ENCODE peak calls at places on chromosomes 4 and X, in six cellular contexts. N, O, D, C, A and R are unnamed samples.

GRCh38 chr4:40337081-40337480 is 1.9 kb downstream of the CHRNA9 start:
- DNase-seq in A (no peak), D (no peak), C (no peak), N (no peak), O (no peak), R (no peak)

GRCh38 chrX:57132046-57132445 is 5.2 kb downstream of the SPIN2A start:
- DNase-seq in C (no peak), O (no peak), N (no peak), D (no peak), A (no peak), R (no peak)

GRCh38 chr4:126591583-126591982 is 1041.2 kb upstream of the INTU start:
- DNase-seq in A (no peak), N (no peak), D (no peak), C (peak; percentile 37), O (no peak), R (no peak)

GRCh38 chr4:163448541-163449203 is 24.9 kb downstream of the TKTL2 start:
- DNase-seq in A (peak; percentile 9), O (peak; percentile 56), D (peak; percentile 72), N (no peak), C (peak; percentile 50), R (no peak)

GRCh38 chrX:78330068-78330467 is 2.7 kb upstream of the CYSLTR1 start:
- DNase-seq in D (no peak), C (no peak), N (no peak), A (no peak), O (no peak), R (no peak)

GRCh38 chr4:40475609-40476008 is 140.5 kb downstream of the CHRNA9 start:
- DNase-seq in O (no peak), C (no peak), A (no peak), N (no peak), D (no peak), R (no peak)

GRCh38 chr4:140081582-140082398 is 72.2 kb downstream of the MAML3 start:
- DNase-seq in C (peak; percentile 73), N (no peak), D (no peak), O (no peak), A (no peak), R (no peak)

GRCh38 chrX:142084611-142085010 is 120.5 kb downstream of the MAGEC2 start:
- DNase-seq in D (no peak), N (no peak), C (peak; percentile 9), A (no peak), O (peak; percentile 2), R (no peak)

GRCh38 chr4:94653095-94653649 is 104.6 kb upstream of the BMPR1B start:
- DNase-seq in C (no peak), O (no peak), N (no peak), A (no peak), D (no peak), R (no peak)

GRCh38 chr4:120544838-120545237 is 377.7 kb downstream of the PRDM5 start:
- DNase-seq in C (no peak), N (no peak), D (no peak), A (no peak), O (no peak), R (no peak)

GRCh38 chr4:138870739-138871633 is 144.6 kb upstream of the NOCT start:
- DNase-seq in D (peak; percentile 67), N (peak; percentile 23), C (peak; percentile 85), O (peak; percentile 83), A (peak; percentile 62), R (peak; percentile 69)

GRCh38 chr4:183411291-183411861 is 33.1 kb upstream of the CDKN2AIP start:
- DNase-seq in C (no peak), A (no peak), O (no peak), N (no peak), D (no peak), R (no peak)

GRCh38 chr4:1540601-1541375 is 134.5 kb upstream of the NKX1-1 start:
- DNase-seq in C (no peak), O (no peak), A (no peak), N (no peak), D (no peak), R (no peak)

GRCh38 chrX:74023203-74023602 is 280.8 kb upstream of the ZCCHC13 start:
- DNase-seq in D (no peak), O (no peak), C (no peak), A (no peak), N (no peak), R (no peak)

GRCh38 chr4:94849901-94850300 is 92.1 kb downstream of the BMPR1B start:
- DNase-seq in N (no peak), O (peak; percentile 11), A (no peak), C (no peak), D (no peak), R (no peak)

GRCh38 chrX:129318375-129318774 is 204.9 kb downstream of the SMARCA1 start:
- DNase-seq in N (no peak), O (peak; percentile 34), D (peak; percentile 4), A (no peak), C (peak; percentile 43), R (no peak)

GRCh38 chrX:11664211-11664888 is 1.4 kb downstream of the ARHGAP6 start:
- DNase-seq in D (no peak), A (no peak), N (no peak), O (peak; percentile 11), C (peak; percentile 32), R (peak; percentile 33)

GRCh38 chr4:114807759-114808404 is 209.3 kb downstream of the UGT8 start:
- DNase-seq in D (peak; percentile 41), A (peak; percentile 0), N (no peak), C (peak; percentile 24), O (peak; percentile 13), R (peak; percentile 52)

GRCh38 chr4:151429957-151430548 is 21.1 kb downstream of the FHIP1A start:
- DNase-seq in A (no peak), D (no peak), O (no peak), N (no peak), C (peak; percentile 52), R (peak; percentile 28)

GRCh38 chr4:64777286-64777685 is 368.0 kb upstream of the TECRL start:
- DNase-seq in N (no peak), D (no peak), O (no peak), C (no peak), A (no peak), R (no peak)

GRCh38 chrX:40065291-40066046 is 32.3 kb downstream of the BCOR start:
- DNase-seq in N (no peak), A (no peak), C (no peak), D (no peak), O (no peak), R (no peak)

GRCh38 chr4:79049840-79050520 is 110.7 kb upstream of the PAQR3 start:
- DNase-seq in D (no peak), N (no peak), A (no peak), O (no peak), C (no peak), R (no peak)

GRCh38 chr4:7337196-7338058 is 97.3 kb downstream of the PSAPL1 start:
- DNase-seq in D (no peak), O (no peak), C (no peak), N (no peak), A (no peak), R (no peak)

GRCh38 chr4:80365928-80366327 is 30.4 kb downstream of the CFAP299 start:
- DNase-seq in O (peak; percentile 73), D (peak; percentile 70), C (peak; percentile 76), N (peak; percentile 49), A (peak; percentile 60), R (peak; percentile 33)

GRCh38 chr4:80371046-80371445 is 35.5 kb downstream of the CFAP299 start:
- DNase-seq in D (no peak), O (no peak), A (no peak), C (no peak), N (no peak), R (no peak)

GRCh38 chr4:80370635-80371034 is 35.1 kb downstream of the CFAP299 start:
- DNase-seq in A (no peak), O (no peak), D (no peak), C (no peak), N (no peak), R (no peak)

GRCh38 chr4:80362578-80363181 is 27.1 kb downstream of the CFAP299 start:
- DNase-seq in O (peak; percentile 53), A (no peak), N (peak; percentile 26), D (peak; percentile 21), C (peak; percentile 64), R (no peak)

DNA sequence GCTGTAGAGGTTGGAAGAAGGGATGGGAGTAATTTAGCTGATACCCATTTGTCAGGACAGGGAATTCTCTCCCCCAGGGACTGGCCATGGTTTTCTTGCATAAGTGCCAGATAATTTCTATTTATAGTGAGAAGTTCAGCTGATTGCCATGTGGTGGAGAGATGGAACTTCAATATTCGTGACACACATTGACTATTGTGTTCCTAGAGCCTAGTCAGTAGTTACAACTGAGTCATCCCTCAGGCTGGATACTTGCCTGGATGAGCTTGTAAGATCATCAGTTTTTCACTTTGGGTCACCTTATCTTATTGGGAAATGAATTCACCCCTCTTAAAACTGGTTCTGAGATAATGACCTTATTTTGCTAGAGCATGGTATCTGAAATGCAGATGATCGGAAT is 32.2 kb downstream of the CFAP299 start:
- DNase-seq in N (no peak), A (peak; percentile 2), D (no peak), C (peak; percentile 1), O (peak; percentile 11), R (no peak)
- TF ChIP-seq CTCF in N (no peak), A (no peak), D (no peak), C (no peak), O (no peak), R (no peak)

GRCh38 chr4:92433272-92433758 is 129.5 kb downstream of the GRID2 start:
- DNase-seq in A (no peak), O (no peak), N (no peak), C (no peak), D (no peak), R (no peak)
- TF ChIP-seq CTCF in A (no peak), O (no peak), N (no peak), C (no peak), D (no peak), R (no peak)

GRCh38 chrX:124045109-124045508 is 83.6 kb downstream of the STAG2 start:
- DNase-seq in O (peak; percentile 21), N (no peak), C (peak; percentile 23), D (peak; percentile 1), A (no peak), R (no peak)

GRCh38 chrX:124042042-124042441 is 80.5 kb downstream of the STAG2 start:
- DNase-seq in O (no peak), D (no peak), C (no peak), N (no peak), A (no peak), R (no peak)
- TF ChIP-seq CTCF in O (no peak), D (no peak), C (no peak), N (no peak), A (no peak), R (no peak)

DNA sequence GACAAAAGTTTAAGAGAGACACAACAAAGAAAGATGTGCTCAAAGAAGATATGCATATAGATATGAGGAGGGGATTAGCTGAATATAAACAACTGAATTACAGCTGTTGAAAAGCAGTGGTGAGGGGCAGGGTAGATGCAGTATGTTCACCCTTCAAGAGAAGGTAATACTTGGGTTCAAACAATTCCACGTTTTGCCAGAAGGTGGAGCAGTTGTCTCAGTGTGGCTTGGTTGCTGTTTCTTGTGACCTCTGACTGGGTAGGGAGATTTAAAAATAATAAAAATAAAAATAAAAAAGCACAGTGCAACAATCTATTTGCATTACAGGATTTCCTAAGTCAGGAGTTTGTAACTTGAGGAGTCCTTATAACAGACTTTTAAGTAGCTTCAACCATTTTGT is 23.3 kb downstream of the PHOX2B start:
- DNase-seq in O (no peak), D (no peak), N (no peak), A (no peak), C (no peak), R (no peak)
- TF ChIP-seq CTCF in O (no peak), D (no peak), N (no peak), A (peak; percentile 19), C (peak; percentile 33), R (no peak)

GRCh38 chr4:119034276-119035008 is 101.2 kb upstream of the MYOZ2 start:
- DNase-seq in O (no peak), C (no peak), A (no peak), N (no peak), D (no peak), R (no peak)
- TF ChIP-seq CTCF in O (no peak), C (no peak), A (no peak), N (no peak), D (no peak), R (no peak)

GRCh38 chr4:148770377-148770776 is 328.2 kb upstream of the NR3C2 start:
- DNase-seq in N (no peak), O (no peak), D (no peak), C (no peak), A (no peak), R (no peak)
- TF ChIP-seq CTCF in N (no peak), O (no peak), D (no peak), C (no peak), A (no peak), R (no peak)